ENCODE peak calls at places on chromosomes 13 and 19, in seven cellular contexts. I is omental fat pad; K is CD8-positive, alpha-beta T cell; M is psoas muscle; B is uterus; F is heart right ventricle; Y is HS-27A. H is an unnamed sample.

GRCh38 chr19:1283207-1283916 is 2.3 kb upstream of the EFNA2 start:
- DNase-seq in I (no peak), K (no peak), M (no peak), B (no peak), F (no peak), Y (no peak), H (no peak)

GRCh38 chr13:64273780-64274179 is 2858.1 kb upstream of the PCDH20 start:
- DNase-seq in I (no peak), K (no peak), M (no peak), B (no peak), F (no peak), Y (no peak), H (no peak)

GRCh38 chr19:29614046-29614445 is 8.0 kb downstream of the POP4 start:
- DNase-seq in I (no peak), K (no peak), M (no peak), B (no peak), F (no peak), Y (no peak), H (no peak)

GRCh38 chr13:19766637-19767036 is 16.1 kb downstream of the PSPC1 start:
- DNase-seq in I (no peak), K (no peak), M (no peak), B (no peak), F (no peak), Y (no peak), H (no peak)

GRCh38 chr13:75372923-75373841 is 108.8 kb downstream of the TBC1D4 start:
- DNase-seq in I (no peak), K (no peak), M (no peak), B (no peak), F (no peak), Y (no peak), H (no peak)

GRCh38 chr13:93248627-93249047 is 22.0 kb downstream of the GPC6 start:
- DNase-seq in I (no peak), K (no peak), M (no peak), B (no peak), F (no peak), Y (no peak), H (no peak)

GRCh38 chr19:5326986-5327623 is 13.5 kb downstream of the PTPRS start:
- DNase-seq in I (no peak), K (no peak), M (no peak), B (no peak), F (no peak), Y (no peak), H (peak)

GRCh38 chr19:10863107-10863700 is 8.1 kb upstream of the CARM1 start:
- DNase-seq in I (no peak), K (no peak), M (no peak), B (peak), F (no peak), Y (no peak), H (no peak)

GRCh38 chr19:34508540-34508939 is 27.0 kb downstream of the WTIP start:
- DNase-seq in I (no peak), K (no peak), M (no peak), B (no peak), F (no peak), Y (no peak), H (no peak)

GRCh38 chr13:21674271-21675009 is 3.6 kb downstream of the FGF9 start:
- DNase-seq in I (no peak), K (no peak), M (peak), B (no peak), F (peak), Y (no peak), H (peak)

GRCh38 chr13:46354143-46355087 is 32.6 kb downstream of the RUBCNL start:
- DNase-seq in I (no peak), K (no peak), M (no peak), B (no peak), F (no peak), Y (peak), H (no peak)

GRCh38 chr13:60370343-60370742 is 26.7 kb upstream of the TDRD3 start:
- DNase-seq in I (no peak), K (no peak), M (no peak), B (no peak), F (no peak), Y (no peak), H (no peak)

GRCh38 chr13:34853161-34853560 is 88.9 kb upstream of the NBEA start:
- DNase-seq in I (no peak), K (no peak), M (no peak), B (no peak), F (no peak), Y (no peak), H (no peak)

GRCh38 chr13:21517576-21517975 is 58.5 kb upstream of the ZDHHC20 start:
- DNase-seq in I (no peak), K (no peak), M (no peak), B (no peak), F (no peak), Y (no peak), H (no peak)

GRCh38 chr13:114087430-114087829 is 45.0 kb downstream of the RASA3 start:
- DNase-seq in I (peak), K (no peak), M (peak), B (peak), F (no peak), Y (no peak), H (no peak)

GRCh38 chr13:44870456-44870929 is 118.8 kb downstream of the NUFIP1 start:
- DNase-seq in I (no peak), K (no peak), M (peak), B (peak), F (peak), Y (no peak), H (no peak)

GRCh38 chr13:110208116-110208515 is 98.8 kb downstream of the COL4A1 start:
- DNase-seq in I (no peak), K (no peak), M (no peak), B (no peak), F (no peak), Y (no peak), H (no peak)

GRCh38 chr13:51795419-51795818 is 8.5 kb downstream of the DHRS12 start:
- DNase-seq in I (no peak), K (no peak), M (no peak), B (no peak), F (no peak), Y (no peak), H (no peak)

GRCh38 chr13:23868521-23868920 is 20.7 kb downstream of the MIPEP start:
- DNase-seq in I (no peak), K (no peak), M (no peak), B (no peak), F (no peak), Y (no peak), H (no peak)

H was measured in RPMI8226.